ENCODE peak calls at places on chromosomes 13 and 19, in five cellular contexts. One of them, this sample, is unnamed.
A peak's percentile ranks its signal among the peaks of the same experiment; 100 is the strongest.

GRCh38 chr13:101218484-101218883 is 197.8 kb downstream of the NALCN start:
- ATAC-seq in upper lobe of left lung: no peak
- ATAC-seq in right lobe of liver: no peak
- ATAC-seq in lower lobe of right lung: no peak
- ATAC-seq in gastrocnemius medialis: no peak
- ATAC-seq in this sample: no peak

GRCh38 chr19:51339313-51339686 is 2.6 kb downstream of the VSIG10L start:
- ATAC-seq in upper lobe of left lung: no peak
- ATAC-seq in right lobe of liver: no peak
- ATAC-seq in lower lobe of right lung: peak; percentile 3
- ATAC-seq in gastrocnemius medialis: peak; percentile 3
- ATAC-seq in this sample: no peak

GRCh38 chr19:18501832-18502231 is 20.0 kb downstream of the ELL start:
- ATAC-seq in upper lobe of left lung: peak; percentile 4
- ATAC-seq in right lobe of liver: peak; percentile 34
- ATAC-seq in lower lobe of right lung: peak; percentile 42
- ATAC-seq in gastrocnemius medialis: peak; percentile 7
- ATAC-seq in this sample: peak; percentile 50

GRCh38 chr13:28408235-28408848 is 86.6 kb downstream of the FLT1 start:
- ATAC-seq in upper lobe of left lung: peak; percentile 75
- ATAC-seq in right lobe of liver: peak; percentile 87
- ATAC-seq in lower lobe of right lung: peak; percentile 72
- ATAC-seq in gastrocnemius medialis: peak; percentile 77
- ATAC-seq in this sample: peak; percentile 85

GRCh38 chr13:32503727-32504126 is 34.9 kb downstream of the N4BP2L2 start:
- ATAC-seq in upper lobe of left lung: no peak
- ATAC-seq in right lobe of liver: peak; percentile 72
- ATAC-seq in lower lobe of right lung: no peak
- ATAC-seq in gastrocnemius medialis: no peak
- ATAC-seq in this sample: no peak

GRCh38 chr19:17806945-17807344 is 12.0 kb downstream of the B3GNT3 start:
- ATAC-seq in upper lobe of left lung: no peak
- ATAC-seq in right lobe of liver: no peak
- ATAC-seq in lower lobe of right lung: no peak
- ATAC-seq in gastrocnemius medialis: no peak
- ATAC-seq in this sample: no peak

GRCh38 chr19:58522709-58523108 is 3.1 kb upstream of the ZBTB45 start:
- ATAC-seq in upper lobe of left lung: no peak
- ATAC-seq in right lobe of liver: no peak
- ATAC-seq in lower lobe of right lung: no peak
- ATAC-seq in gastrocnemius medialis: no peak
- ATAC-seq in this sample: no peak

GRCh38 chr13:30926781-30927180 is 5.7 kb upstream of the TEX26 start:
- ATAC-seq in upper lobe of left lung: no peak
- ATAC-seq in right lobe of liver: no peak
- ATAC-seq in lower lobe of right lung: no peak
- ATAC-seq in gastrocnemius medialis: no peak
- ATAC-seq in this sample: no peak

GRCh38 chr19:55324705-55325104 is 436 bp downstream of the TMEM150B start:
- ATAC-seq in upper lobe of left lung: peak; percentile 5
- ATAC-seq in right lobe of liver: no peak
- ATAC-seq in lower lobe of right lung: no peak
- ATAC-seq in gastrocnemius medialis: no peak
- ATAC-seq in this sample: no peak

GRCh38 chr19:55901369-55902079 is 30.6 kb downstream of the NLRP13 start:
- ATAC-seq in upper lobe of left lung: no peak
- ATAC-seq in right lobe of liver: no peak
- ATAC-seq in lower lobe of right lung: no peak
- ATAC-seq in gastrocnemius medialis: no peak
- ATAC-seq in this sample: no peak

GRCh38 chr19:7197169-7197759 is 97.0 kb downstream of the INSR start:
- ATAC-seq in upper lobe of left lung: peak; percentile 97
- ATAC-seq in right lobe of liver: peak; percentile 77
- ATAC-seq in lower lobe of right lung: peak; percentile 93
- ATAC-seq in gastrocnemius medialis: peak; percentile 67
- ATAC-seq in this sample: peak; percentile 88

GRCh38 chr19:7200739-7201138 is 93.5 kb downstream of the INSR start:
- ATAC-seq in upper lobe of left lung: no peak
- ATAC-seq in right lobe of liver: no peak
- ATAC-seq in lower lobe of right lung: no peak
- ATAC-seq in gastrocnemius medialis: no peak
- ATAC-seq in this sample: no peak

GRCh38 chr19:7202888-7203287 is 91.3 kb downstream of the INSR start:
- ATAC-seq in upper lobe of left lung: no peak
- ATAC-seq in right lobe of liver: no peak
- ATAC-seq in lower lobe of right lung: no peak
- ATAC-seq in gastrocnemius medialis: no peak
- ATAC-seq in this sample: no peak

GRCh38 chr19:7197760-7198696 is 96.2 kb downstream of the INSR start:
- ATAC-seq in upper lobe of left lung: peak; percentile 97
- ATAC-seq in right lobe of liver: peak; percentile 90
- ATAC-seq in lower lobe of right lung: peak; percentile 97
- ATAC-seq in gastrocnemius medialis: peak; percentile 77
- ATAC-seq in this sample: peak; percentile 93

GRCh38 chr19:7199613-7200533 is 94.3 kb downstream of the INSR start:
- ATAC-seq in upper lobe of left lung: no peak
- ATAC-seq in right lobe of liver: peak; percentile 61
- ATAC-seq in lower lobe of right lung: no peak
- ATAC-seq in gastrocnemius medialis: peak; percentile 17
- ATAC-seq in this sample: no peak
- H3K27ac ChIP-seq in upper lobe of left lung: no peak overlapping the region
- H3K27ac ChIP-seq in right lobe of liver: peak overlapping the region; percentile 96
- H3K27ac ChIP-seq in lower lobe of right lung: no peak overlapping the region
- H3K27ac ChIP-seq in gastrocnemius medialis: peak overlapping the region; percentile 76
- H3K27ac ChIP-seq in this sample: no peak overlapping the region

DNA sequence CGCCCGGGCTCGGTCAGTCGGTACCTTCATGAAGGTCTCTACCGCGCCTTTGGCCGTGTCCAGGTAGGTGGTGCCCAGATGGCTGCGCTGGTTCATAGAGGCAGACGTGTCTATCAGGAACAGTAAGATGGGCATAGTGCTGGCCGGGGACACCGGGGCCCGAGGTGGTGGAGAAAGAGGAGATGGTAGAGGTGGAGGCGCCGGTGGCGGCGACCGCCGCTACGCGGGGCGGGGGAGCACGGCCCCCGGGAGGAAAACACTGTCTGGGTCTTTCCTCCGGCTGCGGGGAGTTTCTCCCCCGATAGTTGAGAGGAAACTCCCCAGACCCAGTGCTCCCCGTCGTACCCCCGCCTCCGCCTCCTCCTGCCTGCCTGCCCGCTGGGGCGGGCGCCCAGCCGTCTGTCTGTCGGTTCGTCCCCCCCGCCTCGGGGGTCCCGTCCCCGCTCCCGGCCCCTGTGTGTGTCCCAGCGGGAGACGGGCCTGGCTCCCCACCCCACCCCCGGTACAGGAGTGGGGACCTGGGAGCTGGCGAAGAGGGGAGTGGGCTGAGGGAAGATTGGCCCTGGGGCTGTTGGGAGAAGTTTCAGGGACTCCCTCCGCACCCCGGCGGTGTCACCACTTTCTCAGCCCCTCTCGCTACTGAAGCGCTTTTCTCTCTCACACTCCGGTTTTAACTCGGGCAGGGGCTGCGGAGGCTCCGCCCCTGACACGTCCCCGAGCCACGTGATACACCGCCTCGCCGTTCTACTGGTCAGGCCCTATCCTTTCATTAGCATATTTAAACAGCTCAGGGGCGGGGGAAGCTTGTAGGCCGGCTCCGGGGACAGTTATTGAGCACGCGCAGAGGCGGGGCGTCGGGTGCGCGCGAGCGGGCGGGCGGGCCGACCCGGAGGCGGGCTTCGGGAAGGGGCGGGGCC is at the start of gene INTS6:
- ATAC-seq in upper lobe of left lung: peak; percentile 99
- ATAC-seq in right lobe of liver: peak; percentile 91
- ATAC-seq in lower lobe of right lung: peak; percentile 93
- ATAC-seq in gastrocnemius medialis: peak; percentile 87
- ATAC-seq in this sample: peak; percentile 95
- H3K4me3 ChIP-seq in upper lobe of left lung: peak within 1 kb of the TSS; percentile 93
- H3K4me3 ChIP-seq in right lobe of liver: peak within 1 kb of the TSS; percentile 85
- H3K4me3 ChIP-seq in lower lobe of right lung: peak within 1 kb of the TSS; percentile 94
- H3K4me3 ChIP-seq in gastrocnemius medialis: peak within 1 kb of the TSS; percentile 82
- H3K4me3 ChIP-seq in this sample: peak within 1 kb of the TSS; percentile 96

GRCh38 chr19:10680545-10681135 is 20.6 kb upstream of the QTRT1 start:
- ATAC-seq in upper lobe of left lung: no peak
- ATAC-seq in right lobe of liver: no peak
- ATAC-seq in lower lobe of right lung: no peak
- ATAC-seq in gastrocnemius medialis: no peak
- ATAC-seq in this sample: no peak

GRCh38 chr19:10683582-10683981 is 17.7 kb upstream of the QTRT1 start:
- ATAC-seq in upper lobe of left lung: no peak
- ATAC-seq in right lobe of liver: no peak
- ATAC-seq in lower lobe of right lung: no peak
- ATAC-seq in gastrocnemius medialis: no peak
- ATAC-seq in this sample: no peak

GRCh38 chr19:10681658-10682057 is 19.6 kb upstream of the QTRT1 start:
- ATAC-seq in upper lobe of left lung: no peak
- ATAC-seq in right lobe of liver: no peak
- ATAC-seq in lower lobe of right lung: no peak
- ATAC-seq in gastrocnemius medialis: no peak
- ATAC-seq in this sample: no peak

GRCh38 chr19:10683064-10683426 is 18.2 kb upstream of the QTRT1 start:
- ATAC-seq in upper lobe of left lung: no peak
- ATAC-seq in right lobe of liver: no peak
- ATAC-seq in lower lobe of right lung: no peak
- ATAC-seq in gastrocnemius medialis: no peak
- ATAC-seq in this sample: no peak

DNA sequence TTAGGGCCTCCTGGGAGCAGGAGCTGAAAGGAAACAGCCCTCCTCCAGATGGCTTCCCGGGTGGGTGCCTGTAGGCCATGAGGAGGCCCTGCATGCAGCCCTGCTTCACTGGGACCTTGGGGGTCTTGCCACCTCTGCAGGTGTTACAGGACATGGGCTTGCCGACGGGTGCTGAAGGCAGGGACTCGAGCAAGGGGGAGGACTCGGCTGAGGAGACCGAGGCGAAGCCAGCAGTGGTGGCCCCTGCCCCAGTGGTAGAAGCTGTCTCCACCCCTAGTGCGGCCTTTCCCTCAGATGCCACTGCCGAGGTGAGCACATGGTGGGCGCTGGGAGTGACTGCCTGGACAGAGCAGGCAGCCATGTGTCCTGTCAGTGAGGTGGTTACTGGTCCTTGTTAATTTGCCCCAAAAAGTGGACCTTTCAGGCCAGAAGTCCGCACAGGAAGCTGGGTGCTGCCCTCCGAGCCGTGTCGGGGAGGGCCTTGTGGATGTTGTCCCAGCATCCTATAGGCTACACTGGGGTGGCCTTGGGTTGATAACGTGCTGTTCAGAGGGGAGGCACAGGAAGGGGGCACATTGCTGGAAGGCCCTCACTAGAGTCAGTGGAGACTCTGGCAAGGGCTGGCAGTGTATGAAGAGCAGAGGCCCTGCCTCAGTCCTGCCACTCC is 18.7 kb upstream of the QTRT1 start:
- ATAC-seq in upper lobe of left lung: no peak
- ATAC-seq in right lobe of liver: no peak
- ATAC-seq in lower lobe of right lung: no peak
- ATAC-seq in gastrocnemius medialis: no peak
- ATAC-seq in this sample: no peak
- H3K27ac ChIP-seq in upper lobe of left lung: no peak overlapping the region
- H3K27ac ChIP-seq in right lobe of liver: no peak overlapping the region
- H3K27ac ChIP-seq in lower lobe of right lung: no peak overlapping the region
- H3K27ac ChIP-seq in gastrocnemius medialis: no peak overlapping the region
- H3K27ac ChIP-seq in this sample: no peak overlapping the region

GRCh38 chr13:79571147-79571546 is 90.2 kb downstream of the NDFIP2 start:
- ATAC-seq in upper lobe of left lung: no peak
- ATAC-seq in right lobe of liver: no peak
- ATAC-seq in lower lobe of right lung: no peak
- ATAC-seq in gastrocnemius medialis: no peak
- ATAC-seq in this sample: no peak
- H3K4me3 ChIP-seq in upper lobe of left lung: no peak overlapping the region
- H3K4me3 ChIP-seq in right lobe of liver: no peak overlapping the region
- H3K4me3 ChIP-seq in lower lobe of right lung: no peak overlapping the region
- H3K4me3 ChIP-seq in gastrocnemius medialis: no peak overlapping the region
- H3K4me3 ChIP-seq in this sample: no peak overlapping the region

GRCh38 chr19:49456351-49456750 is 3.3 kb downstream of the ALDH16A1 start:
- ATAC-seq in upper lobe of left lung: no peak
- ATAC-seq in right lobe of liver: no peak
- ATAC-seq in lower lobe of right lung: no peak
- ATAC-seq in gastrocnemius medialis: no peak
- ATAC-seq in this sample: no peak
- H3K27ac ChIP-seq in upper lobe of left lung: peak overlapping the region; percentile 76
- H3K27ac ChIP-seq in right lobe of liver: no peak overlapping the region
- H3K27ac ChIP-seq in lower lobe of right lung: peak overlapping the region; percentile 52
- H3K27ac ChIP-seq in gastrocnemius medialis: peak overlapping the region; percentile 64
- H3K27ac ChIP-seq in this sample: peak overlapping the region; percentile 73

GRCh38 chr19:870314-870713 is 10.8 kb downstream of the CFD start:
- ATAC-seq in upper lobe of left lung: no peak
- ATAC-seq in right lobe of liver: no peak
- ATAC-seq in lower lobe of right lung: no peak
- ATAC-seq in gastrocnemius medialis: no peak
- ATAC-seq in this sample: no peak

GRCh38 chr19:867301-867793 is 7.9 kb downstream of the CFD start:
- ATAC-seq in upper lobe of left lung: no peak
- ATAC-seq in right lobe of liver: no peak
- ATAC-seq in lower lobe of right lung: no peak
- ATAC-seq in gastrocnemius medialis: no peak
- ATAC-seq in this sample: no peak

GRCh38 chr19:867855-868457 is 8.5 kb downstream of the CFD start:
- ATAC-seq in upper lobe of left lung: no peak
- ATAC-seq in right lobe of liver: no peak
- ATAC-seq in lower lobe of right lung: no peak
- ATAC-seq in gastrocnemius medialis: no peak
- ATAC-seq in this sample: no peak

GRCh38 chr19:869245-870177 is 10.0 kb downstream of the CFD start:
- ATAC-seq in upper lobe of left lung: peak; percentile 47
- ATAC-seq in right lobe of liver: no peak
- ATAC-seq in lower lobe of right lung: peak; percentile 32
- ATAC-seq in gastrocnemius medialis: peak; percentile 66
- ATAC-seq in this sample: peak; percentile 87

DNA sequence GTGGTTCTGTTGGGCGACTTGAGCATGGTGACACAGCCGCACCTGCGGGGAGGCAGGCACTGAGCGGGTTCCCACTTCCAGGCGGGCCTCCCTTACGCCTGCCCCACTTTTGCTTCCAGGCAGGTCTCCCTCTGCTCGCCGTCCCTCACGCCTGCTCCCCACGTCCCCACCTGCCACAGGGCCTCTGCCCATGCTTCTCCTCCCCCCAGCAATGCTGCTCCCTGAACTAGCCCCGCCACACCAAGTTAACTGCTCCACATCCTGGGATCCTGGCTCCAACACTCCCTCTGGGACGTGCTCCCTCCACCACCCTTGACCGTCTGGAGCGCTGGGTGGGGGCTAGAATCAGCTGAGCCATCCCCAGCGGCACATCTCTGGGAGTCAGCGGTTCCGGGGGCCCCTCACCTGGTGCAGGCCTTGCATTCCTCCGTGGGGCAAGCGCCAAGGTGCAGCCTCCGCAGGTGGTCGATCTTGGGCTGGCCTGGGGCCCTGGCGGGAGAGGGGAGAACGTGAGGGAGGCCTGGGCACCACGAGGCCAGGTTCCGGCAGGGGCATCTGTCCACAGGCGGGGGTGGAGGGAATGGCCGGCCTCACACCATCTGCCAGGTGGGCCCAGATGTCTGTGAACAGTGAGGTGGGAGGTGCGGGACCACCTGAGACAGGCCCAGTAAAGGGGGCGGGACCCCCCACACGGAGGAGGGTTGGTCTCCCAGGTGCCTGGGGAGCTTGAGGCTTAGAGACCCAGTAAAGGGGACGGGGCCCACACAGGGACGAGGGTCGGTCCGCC is 9.2 kb downstream of the CFD start:
- ATAC-seq in upper lobe of left lung: no peak
- ATAC-seq in right lobe of liver: no peak
- ATAC-seq in lower lobe of right lung: no peak
- ATAC-seq in gastrocnemius medialis: no peak
- ATAC-seq in this sample: peak; percentile 2
- H3K4me3 ChIP-seq in upper lobe of left lung: no peak overlapping the region
- H3K4me3 ChIP-seq in right lobe of liver: no peak overlapping the region
- H3K4me3 ChIP-seq in lower lobe of right lung: no peak overlapping the region
- H3K4me3 ChIP-seq in gastrocnemius medialis: no peak overlapping the region
- H3K4me3 ChIP-seq in this sample: no peak overlapping the region